ENCODE peak calls at places on chromosome 10, in eight cellular contexts. One of them, this sample, is unnamed.
A peak's percentile ranks its signal among the peaks of the same experiment; 100 is the strongest.

GRCh38 chr10:56633876-56634452 is 272.9 kb upstream of the ZWINT start:
- DNase-seq in BJ: no peak
- DNase-seq in effector memory CD8-positive, alpha-beta T cell: no peak
- DNase-seq in AG20443: no peak
- DNase-seq in T-cell: no peak
- DNase-seq in astrocyte of the spinal cord: no peak
- DNase-seq in KBM-7: no peak
- DNase-seq in SHP77: no peak
- DNase-seq in this sample: no peak

GRCh38 chr10:93554760-93555432 is 11.6 kb upstream of the FFAR4 start:
- DNase-seq in BJ: no peak
- DNase-seq in effector memory CD8-positive, alpha-beta T cell: peak; percentile 6
- DNase-seq in AG20443: peak; percentile 81
- DNase-seq in T-cell: peak; percentile 4
- DNase-seq in astrocyte of the spinal cord: peak; percentile 37
- DNase-seq in KBM-7: peak; percentile 90
- DNase-seq in SHP77: peak; percentile 59
- DNase-seq in this sample: no peak

GRCh38 chr10:6255548-6256061 is 52.9 kb downstream of the PFKFB3 start:
- DNase-seq in BJ: no peak
- DNase-seq in effector memory CD8-positive, alpha-beta T cell: no peak
- DNase-seq in AG20443: no peak
- DNase-seq in T-cell: no peak
- DNase-seq in astrocyte of the spinal cord: no peak
- DNase-seq in KBM-7: no peak
- DNase-seq in SHP77: no peak
- DNase-seq in this sample: no peak

GRCh38 chr10:79393924-79394610 is 46.8 kb downstream of the PPIF start:
- DNase-seq in BJ: no peak
- DNase-seq in effector memory CD8-positive, alpha-beta T cell: no peak
- DNase-seq in AG20443: no peak
- DNase-seq in T-cell: no peak
- DNase-seq in astrocyte of the spinal cord: no peak
- DNase-seq in KBM-7: no peak
- DNase-seq in SHP77: no peak
- DNase-seq in this sample: no peak

GRCh38 chr10:118835682-118836326 is 81.0 kb upstream of the CACUL1 start:
- DNase-seq in BJ: no peak
- DNase-seq in effector memory CD8-positive, alpha-beta T cell: no peak
- DNase-seq in AG20443: no peak
- DNase-seq in T-cell: no peak
- DNase-seq in astrocyte of the spinal cord: no peak
- DNase-seq in KBM-7: no peak
- DNase-seq in SHP77: peak; percentile 91
- DNase-seq in this sample: no peak

GRCh38 chr10:101110856-101111523 is 20.1 kb upstream of the TLX1 start:
- DNase-seq in BJ: no peak
- DNase-seq in effector memory CD8-positive, alpha-beta T cell: no peak
- DNase-seq in AG20443: no peak
- DNase-seq in T-cell: no peak
- DNase-seq in astrocyte of the spinal cord: no peak
- DNase-seq in KBM-7: no peak
- DNase-seq in SHP77: no peak
- DNase-seq in this sample: no peak

GRCh38 chr10:112957589-112958202 is 7.6 kb downstream of the TCF7L2 start:
- DNase-seq in BJ: no peak
- DNase-seq in effector memory CD8-positive, alpha-beta T cell: no peak
- DNase-seq in AG20443: no peak
- DNase-seq in T-cell: no peak
- DNase-seq in astrocyte of the spinal cord: no peak
- DNase-seq in KBM-7: no peak
- DNase-seq in SHP77: no peak
- DNase-seq in this sample: no peak

GRCh38 chr10:60280475-60280874 is 109.2 kb downstream of the ANK3 start:
- DNase-seq in BJ: no peak
- DNase-seq in effector memory CD8-positive, alpha-beta T cell: no peak
- DNase-seq in AG20443: no peak
- DNase-seq in T-cell: no peak
- DNase-seq in astrocyte of the spinal cord: no peak
- DNase-seq in KBM-7: no peak
- DNase-seq in SHP77: no peak
- DNase-seq in this sample: no peak

GRCh38 chr10:132499367-132499685 is 38.3 kb upstream of the INPP5A start:
- DNase-seq in BJ: no peak
- DNase-seq in effector memory CD8-positive, alpha-beta T cell: no peak
- DNase-seq in AG20443: no peak
- DNase-seq in T-cell: no peak
- DNase-seq in astrocyte of the spinal cord: no peak
- DNase-seq in KBM-7: no peak
- DNase-seq in SHP77: no peak
- DNase-seq in this sample: no peak

GRCh38 chr10:16384064-16384463 is 52.7 kb upstream of the PTER start:
- DNase-seq in BJ: no peak
- DNase-seq in effector memory CD8-positive, alpha-beta T cell: no peak
- DNase-seq in AG20443: no peak
- DNase-seq in T-cell: no peak
- DNase-seq in astrocyte of the spinal cord: no peak
- DNase-seq in KBM-7: no peak
- DNase-seq in SHP77: peak; percentile 7
- DNase-seq in this sample: no peak

GRCh38 chr10:85618841-85619240 is 747.8 kb downstream of the GRID1 start:
- DNase-seq in BJ: no peak
- DNase-seq in effector memory CD8-positive, alpha-beta T cell: no peak
- DNase-seq in AG20443: no peak
- DNase-seq in T-cell: no peak
- DNase-seq in astrocyte of the spinal cord: no peak
- DNase-seq in KBM-7: no peak
- DNase-seq in SHP77: no peak
- DNase-seq in this sample: no peak

GRCh38 chr10:64408386-64409178 is 887.4 kb downstream of the REEP3 start:
- DNase-seq in BJ: no peak
- DNase-seq in effector memory CD8-positive, alpha-beta T cell: no peak
- DNase-seq in AG20443: no peak
- DNase-seq in T-cell: no peak
- DNase-seq in astrocyte of the spinal cord: no peak
- DNase-seq in KBM-7: no peak
- DNase-seq in SHP77: no peak
- DNase-seq in this sample: no peak